ENCODE peak calls at places on chromosome 19, in six cellular contexts. J, X, H, A, L and Q are unnamed samples.

GRCh38 chr19:19259741-19260140 is 13.4 kb downstream of the TM6SF2 start:
- DNase-seq in J (no peak), X (peak), H (peak), A (no peak), L (no peak), Q (peak)

GRCh38 chr19:12543855-12544254 is 7.4 kb downstream of the ZNF564 start:
- DNase-seq in J (no peak), X (peak), H (no peak), A (no peak), L (no peak), Q (peak)

GRCh38 chr19:46515879-46516350 is 20.2 kb upstream of the PNMA8B start:
- DNase-seq in J (peak), X (peak), H (no peak), A (no peak), L (no peak), Q (peak)

GRCh38 chr19:798415-799075 is 1.3 kb downstream of the PTBP1 start:
- DNase-seq in J (no peak), X (no peak), H (no peak), A (no peak), L (no peak), Q (no peak)

GRCh38 chr19:42291437-42291815 is 10.5 kb upstream of the PRR19 start:
- DNase-seq in J (no peak), X (no peak), H (no peak), A (no peak), L (no peak), Q (no peak)

GRCh38 chr19:12720851-12721655 is 2.7 kb downstream of the TNPO2 start:
- DNase-seq in J (no peak), X (no peak), H (no peak), A (no peak), L (peak), Q (no peak)

GRCh38 chr19:37979547-37980082 is 72.6 kb downstream of the SIPA1L3 start:
- DNase-seq in J (no peak), X (peak), H (no peak), A (no peak), L (no peak), Q (peak)

GRCh38 chr19:19040417-19040816 is 7.0 kb downstream of the ARMC6 start:
- DNase-seq in J (no peak), X (peak), H (no peak), A (no peak), L (no peak), Q (peak)

GRCh38 chr19:49520705-49521319 is 7.0 kb upstream of the RCN3 start:
- DNase-seq in J (no peak), X (no peak), H (no peak), A (no peak), L (no peak), Q (no peak)

GRCh38 chr19:18465214-18465963 is 27.5 kb upstream of the ISYNA1 start:
- DNase-seq in J (no peak), X (no peak), H (no peak), A (no peak), L (no peak), Q (no peak)

GRCh38 chr19:45879055-45879454 is 6.9 kb downstream of the IRF2BP1 start:
- DNase-seq in J (no peak), X (no peak), H (no peak), A (no peak), L (no peak), Q (no peak)

GRCh38 chr19:4542896-4543351 is 3.1 kb upstream of the LRG1 start:
- DNase-seq in J (no peak), X (no peak), H (no peak), A (no peak), L (no peak), Q (no peak)